ENCODE peak calls at places on chromosomes 16 and 17, in ten cellular contexts. One of them, this sample, is unnamed.

GRCh38 chr16:70252355-70252988 is 732 bp upstream of the EXOSC6 start:
- DNase-seq in NB4: peak
- DNase-seq in naive thymus-derived CD8-positive, alpha-beta T cell: no peak
- DNase-seq in stimulated activated CD8-positive, alpha-beta memory T cell treated with anti-CD3 and anti-CD28 coated beads, Interleukin-4, amount 100 ng/mL, for 4 hours: no peak
- DNase-seq in EH: peak
- DNase-seq in NCI-H1092: no peak
- DNase-seq in stimulated activated CD4-positive, alpha-beta T cell treated with anti-CD3 and anti-CD28 coated beads, Interleukin-4, amount 100 ng/mL, for 4 hours: no peak
- DNase-seq in activated CD4-positive, alpha-beta T cell treated with anti-CD3 and anti-CD28 coated beads, Interleukin-2, amount 50 U/mL, for 24 hours: no peak
- DNase-seq in A172: no peak
- DNase-seq in fibroblast of the conjunctiva: no peak
- DNase-seq in this sample: no peak

GRCh38 chr17:41871789-41872188 is 6.6 kb upstream of the KLHL11 start:
- DNase-seq in NB4: no peak
- DNase-seq in naive thymus-derived CD8-positive, alpha-beta T cell: no peak
- DNase-seq in stimulated activated CD8-positive, alpha-beta memory T cell treated with anti-CD3 and anti-CD28 coated beads, Interleukin-4, amount 100 ng/mL, for 4 hours: no peak
- DNase-seq in EH: no peak
- DNase-seq in NCI-H1092: no peak
- DNase-seq in stimulated activated CD4-positive, alpha-beta T cell treated with anti-CD3 and anti-CD28 coated beads, Interleukin-4, amount 100 ng/mL, for 4 hours: no peak
- DNase-seq in activated CD4-positive, alpha-beta T cell treated with anti-CD3 and anti-CD28 coated beads, Interleukin-2, amount 50 U/mL, for 24 hours: no peak
- DNase-seq in A172: no peak
- DNase-seq in fibroblast of the conjunctiva: no peak
- DNase-seq in this sample: no peak

GRCh38 chr17:19024101-19025078 is 19.8 kb upstream of the FAM83G start:
- DNase-seq in NB4: no peak
- DNase-seq in naive thymus-derived CD8-positive, alpha-beta T cell: no peak
- DNase-seq in stimulated activated CD8-positive, alpha-beta memory T cell treated with anti-CD3 and anti-CD28 coated beads, Interleukin-4, amount 100 ng/mL, for 4 hours: no peak
- DNase-seq in EH: peak
- DNase-seq in NCI-H1092: no peak
- DNase-seq in stimulated activated CD4-positive, alpha-beta T cell treated with anti-CD3 and anti-CD28 coated beads, Interleukin-4, amount 100 ng/mL, for 4 hours: no peak
- DNase-seq in activated CD4-positive, alpha-beta T cell treated with anti-CD3 and anti-CD28 coated beads, Interleukin-2, amount 50 U/mL, for 24 hours: no peak
- DNase-seq in A172: no peak
- DNase-seq in fibroblast of the conjunctiva: no peak
- DNase-seq in this sample: peak

GRCh38 chr16:57137566-57138273 is 45.3 kb downstream of the CPNE2 start:
- DNase-seq in NB4: no peak
- DNase-seq in naive thymus-derived CD8-positive, alpha-beta T cell: no peak
- DNase-seq in stimulated activated CD8-positive, alpha-beta memory T cell treated with anti-CD3 and anti-CD28 coated beads, Interleukin-4, amount 100 ng/mL, for 4 hours: no peak
- DNase-seq in EH: no peak
- DNase-seq in NCI-H1092: no peak
- DNase-seq in stimulated activated CD4-positive, alpha-beta T cell treated with anti-CD3 and anti-CD28 coated beads, Interleukin-4, amount 100 ng/mL, for 4 hours: no peak
- DNase-seq in activated CD4-positive, alpha-beta T cell treated with anti-CD3 and anti-CD28 coated beads, Interleukin-2, amount 50 U/mL, for 24 hours: no peak
- DNase-seq in A172: no peak
- DNase-seq in fibroblast of the conjunctiva: no peak
- DNase-seq in this sample: no peak

GRCh38 chr16:82634955-82635610 is 8.3 kb downstream of the CDH13 start:
- DNase-seq in NB4: no peak
- DNase-seq in naive thymus-derived CD8-positive, alpha-beta T cell: no peak
- DNase-seq in stimulated activated CD8-positive, alpha-beta memory T cell treated with anti-CD3 and anti-CD28 coated beads, Interleukin-4, amount 100 ng/mL, for 4 hours: no peak
- DNase-seq in EH: no peak
- DNase-seq in NCI-H1092: no peak
- DNase-seq in stimulated activated CD4-positive, alpha-beta T cell treated with anti-CD3 and anti-CD28 coated beads, Interleukin-4, amount 100 ng/mL, for 4 hours: no peak
- DNase-seq in activated CD4-positive, alpha-beta T cell treated with anti-CD3 and anti-CD28 coated beads, Interleukin-2, amount 50 U/mL, for 24 hours: no peak
- DNase-seq in A172: no peak
- DNase-seq in fibroblast of the conjunctiva: no peak
- DNase-seq in this sample: no peak

GRCh38 chr17:63984206-63984605 is 11.5 kb upstream of the SCN4A start:
- DNase-seq in NB4: no peak
- DNase-seq in naive thymus-derived CD8-positive, alpha-beta T cell: no peak
- DNase-seq in stimulated activated CD8-positive, alpha-beta memory T cell treated with anti-CD3 and anti-CD28 coated beads, Interleukin-4, amount 100 ng/mL, for 4 hours: no peak
- DNase-seq in EH: peak
- DNase-seq in NCI-H1092: no peak
- DNase-seq in stimulated activated CD4-positive, alpha-beta T cell treated with anti-CD3 and anti-CD28 coated beads, Interleukin-4, amount 100 ng/mL, for 4 hours: no peak
- DNase-seq in activated CD4-positive, alpha-beta T cell treated with anti-CD3 and anti-CD28 coated beads, Interleukin-2, amount 50 U/mL, for 24 hours: no peak
- DNase-seq in A172: no peak
- DNase-seq in fibroblast of the conjunctiva: no peak
- DNase-seq in this sample: no peak

GRCh38 chr16:85616608-85617311 is 3.6 kb downstream of the GSE1 start:
- DNase-seq in NB4: peak
- DNase-seq in naive thymus-derived CD8-positive, alpha-beta T cell: no peak
- DNase-seq in stimulated activated CD8-positive, alpha-beta memory T cell treated with anti-CD3 and anti-CD28 coated beads, Interleukin-4, amount 100 ng/mL, for 4 hours: no peak
- DNase-seq in EH: no peak
- DNase-seq in NCI-H1092: peak
- DNase-seq in stimulated activated CD4-positive, alpha-beta T cell treated with anti-CD3 and anti-CD28 coated beads, Interleukin-4, amount 100 ng/mL, for 4 hours: no peak
- DNase-seq in activated CD4-positive, alpha-beta T cell treated with anti-CD3 and anti-CD28 coated beads, Interleukin-2, amount 50 U/mL, for 24 hours: no peak
- DNase-seq in A172: no peak
- DNase-seq in fibroblast of the conjunctiva: no peak
- DNase-seq in this sample: no peak

GRCh38 chr17:78883533-78884131 is 19.4 kb downstream of the CEP295NL start:
- DNase-seq in NB4: peak
- DNase-seq in naive thymus-derived CD8-positive, alpha-beta T cell: no peak
- DNase-seq in stimulated activated CD8-positive, alpha-beta memory T cell treated with anti-CD3 and anti-CD28 coated beads, Interleukin-4, amount 100 ng/mL, for 4 hours: no peak
- DNase-seq in EH: peak
- DNase-seq in NCI-H1092: peak
- DNase-seq in stimulated activated CD4-positive, alpha-beta T cell treated with anti-CD3 and anti-CD28 coated beads, Interleukin-4, amount 100 ng/mL, for 4 hours: no peak
- DNase-seq in activated CD4-positive, alpha-beta T cell treated with anti-CD3 and anti-CD28 coated beads, Interleukin-2, amount 50 U/mL, for 24 hours: no peak
- DNase-seq in A172: peak
- DNase-seq in fibroblast of the conjunctiva: peak
- DNase-seq in this sample: no peak

GRCh38 chr17:74037320-74037719 is 166.2 kb upstream of the RPL38 start:
- DNase-seq in NB4: no peak
- DNase-seq in naive thymus-derived CD8-positive, alpha-beta T cell: no peak
- DNase-seq in stimulated activated CD8-positive, alpha-beta memory T cell treated with anti-CD3 and anti-CD28 coated beads, Interleukin-4, amount 100 ng/mL, for 4 hours: no peak
- DNase-seq in EH: no peak
- DNase-seq in NCI-H1092: no peak
- DNase-seq in stimulated activated CD4-positive, alpha-beta T cell treated with anti-CD3 and anti-CD28 coated beads, Interleukin-4, amount 100 ng/mL, for 4 hours: no peak
- DNase-seq in activated CD4-positive, alpha-beta T cell treated with anti-CD3 and anti-CD28 coated beads, Interleukin-2, amount 50 U/mL, for 24 hours: no peak
- DNase-seq in A172: peak
- DNase-seq in fibroblast of the conjunctiva: no peak
- DNase-seq in this sample: no peak

GRCh38 chr16:62711797-62712196 is 675.6 kb upstream of the CDH8 start:
- DNase-seq in NB4: peak
- DNase-seq in naive thymus-derived CD8-positive, alpha-beta T cell: no peak
- DNase-seq in stimulated activated CD8-positive, alpha-beta memory T cell treated with anti-CD3 and anti-CD28 coated beads, Interleukin-4, amount 100 ng/mL, for 4 hours: no peak
- DNase-seq in EH: no peak
- DNase-seq in NCI-H1092: no peak
- DNase-seq in stimulated activated CD4-positive, alpha-beta T cell treated with anti-CD3 and anti-CD28 coated beads, Interleukin-4, amount 100 ng/mL, for 4 hours: no peak
- DNase-seq in activated CD4-positive, alpha-beta T cell treated with anti-CD3 and anti-CD28 coated beads, Interleukin-2, amount 50 U/mL, for 24 hours: no peak
- DNase-seq in A172: no peak
- DNase-seq in fibroblast of the conjunctiva: no peak
- DNase-seq in this sample: no peak

GRCh38 chr17:41615454-41615853 is 2.9 kb upstream of the KRT16 start:
- DNase-seq in NB4: no peak
- DNase-seq in naive thymus-derived CD8-positive, alpha-beta T cell: no peak
- DNase-seq in stimulated activated CD8-positive, alpha-beta memory T cell treated with anti-CD3 and anti-CD28 coated beads, Interleukin-4, amount 100 ng/mL, for 4 hours: no peak
- DNase-seq in EH: peak
- DNase-seq in NCI-H1092: no peak
- DNase-seq in stimulated activated CD4-positive, alpha-beta T cell treated with anti-CD3 and anti-CD28 coated beads, Interleukin-4, amount 100 ng/mL, for 4 hours: no peak
- DNase-seq in activated CD4-positive, alpha-beta T cell treated with anti-CD3 and anti-CD28 coated beads, Interleukin-2, amount 50 U/mL, for 24 hours: no peak
- DNase-seq in A172: peak
- DNase-seq in fibroblast of the conjunctiva: no peak
- DNase-seq in this sample: no peak

GRCh38 chr16:27526169-27526568 is 23.5 kb downstream of the GTF3C1 start:
- DNase-seq in NB4: no peak
- DNase-seq in naive thymus-derived CD8-positive, alpha-beta T cell: no peak
- DNase-seq in stimulated activated CD8-positive, alpha-beta memory T cell treated with anti-CD3 and anti-CD28 coated beads, Interleukin-4, amount 100 ng/mL, for 4 hours: no peak
- DNase-seq in EH: no peak
- DNase-seq in NCI-H1092: no peak
- DNase-seq in stimulated activated CD4-positive, alpha-beta T cell treated with anti-CD3 and anti-CD28 coated beads, Interleukin-4, amount 100 ng/mL, for 4 hours: no peak
- DNase-seq in activated CD4-positive, alpha-beta T cell treated with anti-CD3 and anti-CD28 coated beads, Interleukin-2, amount 50 U/mL, for 24 hours: no peak
- DNase-seq in A172: no peak
- DNase-seq in fibroblast of the conjunctiva: no peak
- DNase-seq in this sample: no peak

This sample was measured in central memory CD4-positive, alpha-beta T cell.